ENCODE peak calls at places on chromosomes 11 and 22, in nine cellular contexts. I is HCT116; J is left ventricle myocardium inferior; C is CD8-positive, alpha-beta memory T cell; P is neural progenitor cell; S is spleen; B is mesendoderm; A is MM.1S; D is testis. H is an unnamed sample. For H3K4me1, the result is how much of the 10 kb centered on the place peaks cover.

GRCh38 chr22:29062286-29062949 is 787 bp upstream of the C22orf31 start:
- DNase-seq in I (no peak), J (no peak), C (no peak), P (no peak), S (no peak), B (peak), A (no peak), D (no peak), H (peak)

GRCh38 chr11:111448420-111448819 is 63.8 kb downstream of the BTG4 start:
- DNase-seq in I (no peak), J (no peak), C (no peak), P (no peak), S (no peak), B (no peak), A (no peak), D (no peak), H (peak)

GRCh38 chr22:48736593-48737460 is 1090.8 kb downstream of the BRD1 start:
- DNase-seq in I (no peak), J (no peak), C (no peak), P (no peak), S (peak), B (no peak), A (no peak), D (no peak), H (no peak)

GRCh38 chr11:33474866-33475265 is 217.7 kb downstream of the HIPK3 start:
- DNase-seq in I (no peak), J (no peak), C (no peak), P (no peak), S (no peak), B (no peak), A (no peak), D (no peak), H (no peak)

GRCh38 chr11:130675456-130675855 is 227.0 kb downstream of the ADAMTS15 start:
- DNase-seq in I (no peak), J (peak), C (no peak), P (no peak), S (no peak), B (no peak), A (no peak), D (no peak), H (no peak)

GRCh38 chr11:129410561-129410960 is 34.9 kb downstream of the BARX2 start:
- DNase-seq in I (no peak), J (no peak), C (no peak), P (no peak), S (no peak), B (no peak), A (no peak), D (no peak), H (no peak)

GRCh38 chr11:61752117-61752924 is at the start of gene MYRF:
- DNase-seq in I (no peak), J (peak), C (peak), P (peak), S (peak), B (peak), A (peak), D (peak), H (peak)

GRCh38 chr11:2928605-2929510 is at the start of gene PHLDA2:
- DNase-seq in I (peak), J (peak), C (peak), P (peak), S (peak), B (peak), A (no peak), D (peak), H (peak)

GRCh38 chr22:45321827-45322226 is 12.1 kb downstream of the FAM118A start:
- DNase-seq in I (no peak), J (no peak), C (no peak), P (no peak), S (peak), B (no peak), A (no peak), D (no peak), H (no peak)

GRCh38 chr11:44113572-44113971 is 18.1 kb downstream of the EXT2 start:
- DNase-seq in I (no peak), J (no peak), C (no peak), P (no peak), S (no peak), B (no peak), A (no peak), D (no peak), H (no peak)

GRCh38 chr11:31757245-31757835 is 53.8 kb downstream of the PAX6 start:
- DNase-seq in I (no peak), J (no peak), C (no peak), P (no peak), S (no peak), B (no peak), A (no peak), D (no peak), H (no peak)

GRCh38 chr22:50729391-50730012 is 8.5 kb upstream of the ACR start:
- DNase-seq in I (no peak), J (peak), C (no peak), P (no peak), S (peak), B (no peak), A (peak), D (no peak), H (no peak)

GRCh38 chr11:115737875-115738274 is 233.7 kb upstream of the CADM1 start:
- DNase-seq in I (no peak), J (no peak), C (no peak), P (no peak), S (no peak), B (no peak), A (no peak), D (no peak), H (no peak)

GRCh38 chr11:92225563-92226308 is 1.1 kb downstream of the FAT3 start:
- DNase-seq in I (no peak), J (no peak), C (no peak), P (peak), S (no peak), B (peak), A (no peak), D (peak), H (peak)

GRCh38 chr22:26442086-26442756 is 13.2 kb downstream of the ASPHD2 start:
- DNase-seq in I (no peak), J (no peak), C (no peak), P (no peak), S (no peak), B (peak), A (no peak), D (no peak), H (peak)
- H3K4me1 ChIP-seq in I (under half), J (under half), C (under half), P (under half), S (under half), B (under half), A (under half), D (under half), H (under half)

GRCh38 chr11:117010808-117011540 is 87.3 kb downstream of the SIK3 start:
- DNase-seq in I (no peak), J (no peak), C (no peak), P (no peak), S (no peak), B (no peak), A (no peak), D (peak), H (peak)
- H3K4me3 ChIP-seq in I (no peak), J (no peak), C (no peak), P (no peak), S (no peak), B (no peak), A (no peak), D (no peak), H (no peak)

DNA sequence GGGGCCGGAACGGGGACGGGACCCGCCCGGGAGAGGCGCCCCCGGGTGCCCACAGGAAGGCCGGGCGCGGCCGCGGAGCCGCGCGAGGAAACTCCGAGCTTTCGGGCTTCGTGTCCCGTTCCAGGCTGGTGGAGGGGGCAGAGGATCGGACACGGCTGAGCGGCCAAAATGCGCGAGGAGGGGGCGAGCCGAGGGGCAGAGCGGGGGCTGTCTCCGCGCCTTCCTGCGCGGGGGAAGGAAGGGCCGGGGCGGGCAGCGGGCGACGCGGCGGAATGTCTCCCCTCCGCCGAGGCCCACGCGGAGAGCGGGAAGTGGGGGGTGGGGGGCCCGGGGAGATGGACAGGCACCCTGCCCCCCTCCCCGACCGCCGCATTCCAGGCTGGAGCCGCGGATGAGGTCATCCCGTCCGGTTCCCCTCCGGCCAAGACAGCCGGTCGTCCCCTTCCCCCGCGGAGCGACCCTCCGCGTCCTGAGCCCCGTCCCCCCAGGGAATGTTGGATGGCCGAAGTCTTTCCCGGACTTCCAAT is 465 bp downstream of the CDC42EP1 start:
- DNase-seq in I (no peak), J (peak), C (no peak), P (peak), S (no peak), B (peak), A (no peak), D (no peak), H (peak)
- H3K4me1 ChIP-seq in I (half or more), J (half or more), C (under half), P (under half), S (half or more), B (under half), A (under half), D (under half), H (under half)

GRCh38 chr11:75152651-75153553 is 2.0 kb downstream of the SLCO2B1 start:
- DNase-seq in I (no peak), J (no peak), C (no peak), P (no peak), S (no peak), B (no peak), A (no peak), D (no peak), H (no peak)
- H3K4me3 ChIP-seq in I (no peak), J (peak), C (no peak), P (no peak), S (peak), B (no peak), A (no peak), D (peak), H (no peak)

DNA sequence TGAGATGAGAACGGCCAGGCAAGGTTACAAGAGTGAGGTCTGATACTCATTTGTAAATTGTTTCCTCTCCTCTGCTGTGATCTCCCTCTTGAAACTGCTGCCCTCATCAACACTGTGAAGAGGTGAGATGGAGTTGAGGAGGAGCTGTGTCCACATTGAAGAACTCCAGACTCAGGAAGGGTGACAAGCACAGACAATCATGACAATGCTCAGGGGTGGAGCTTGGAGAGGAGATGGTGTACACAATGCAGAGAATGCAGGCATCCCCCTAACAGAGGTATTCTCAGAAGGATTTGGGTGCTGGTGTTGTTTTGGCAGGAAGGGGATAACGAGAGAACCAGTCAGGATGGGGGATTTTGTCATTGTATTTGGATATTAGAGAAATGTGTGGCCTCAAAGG is 21.5 kb upstream of the MMP7 start:
- DNase-seq in I (no peak), J (no peak), C (no peak), P (no peak), S (no peak), B (peak), A (no peak), D (no peak), H (no peak)
- H3K4me1 ChIP-seq in I (half or more), J (under half), C (under half), P (under half), S (under half), B (under half), A (under half), D (under half), H (under half)

DNA sequence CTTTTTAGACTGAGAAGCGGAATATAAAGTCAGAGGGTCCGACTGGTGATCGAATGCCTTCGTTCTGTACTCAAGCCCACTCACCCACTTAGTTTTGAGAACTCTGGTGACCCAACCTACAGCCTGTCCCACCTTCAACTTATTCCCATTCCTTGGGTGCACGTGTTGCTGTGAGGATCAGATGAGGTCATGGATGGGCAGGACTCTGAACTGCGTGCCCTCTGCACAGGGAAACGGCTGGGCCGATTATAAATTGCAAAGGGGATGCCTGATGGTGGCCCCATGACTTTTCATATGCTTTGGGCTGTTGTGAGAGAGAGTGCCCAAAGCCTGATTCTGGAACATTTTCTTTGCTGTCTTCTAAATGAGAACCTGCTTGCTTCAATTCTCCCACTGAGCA is 16.0 kb upstream of the EHF start:
- DNase-seq in I (no peak), J (no peak), C (no peak), P (no peak), S (no peak), B (no peak), A (no peak), D (no peak), H (no peak)
- H3K4me3 ChIP-seq in I (no peak), J (no peak), C (no peak), P (no peak), S (no peak), B (no peak), A (no peak), D (no peak), H (no peak)

GRCh38 chr11:57323503-57324153 is 1.1 kb downstream of the TNKS1BP1 start:
- DNase-seq in I (no peak), J (no peak), C (no peak), P (no peak), S (no peak), B (no peak), A (no peak), D (peak), H (no peak)
- H3K4me1 ChIP-seq in I (half or more), J (half or more), C (under half), P (under half), S (half or more), B (under half), A (under half), D (under half), H (under half)